ENCODE peak calls at places on chromosome 4, in eight cellular contexts. H is brain microvascular endothelial cell, T is AG04450, V is fibroblast of mammary gland, G is cardiac fibroblast, O is tibial nerve, Z is lower lobe of right lung, Y is body of pancreas. F is an unnamed sample.

GRCh38 chr4:23234716-23235115 is 542.0 kb downstream of the GBA3 start:
- DNase-seq in H (no peak), T (no peak), V (no peak), G (no peak), O (no peak), Z (no peak), Y (no peak), F (no peak)

GRCh38 chr4:147309434-147309833 is 171.5 kb upstream of the EDNRA start:
- DNase-seq in H (no peak), T (no peak), V (no peak), G (no peak), O (no peak), Z (no peak), Y (no peak), F (no peak)

GRCh38 chr4:105679186-105679585 is 29.3 kb downstream of the INTS12 start:
- DNase-seq in H (no peak), T (no peak), V (peak; percentile 12), G (peak; percentile 10), O (no peak), Z (no peak), Y (peak; percentile 16), F (no peak)

GRCh38 chr4:48939785-48940184 is 33.2 kb upstream of the OCIAD2 start:
- DNase-seq in H (peak; percentile 69), T (peak; percentile 39), V (peak; percentile 80), G (peak; percentile 95), O (no peak), Z (no peak), Y (peak; percentile 28), F (peak; percentile 30)

GRCh38 chr4:15695240-15695699 is 7.6 kb upstream of the BST1 start:
- DNase-seq in H (peak; percentile 87), T (peak; percentile 86), V (peak; percentile 98), G (peak; percentile 92), O (no peak), Z (no peak), Y (no peak), F (no peak)

GRCh38 chr4:139609647-139610046 is 53.6 kb upstream of the SETD7 start:
- DNase-seq in H (peak; percentile 61), T (no peak), V (peak; percentile 91), G (peak; percentile 85), O (no peak), Z (no peak), Y (no peak), F (no peak)

GRCh38 chr4:121370729-121371325 is 10.0 kb downstream of the QRFPR start:
- DNase-seq in H (peak; percentile 61), T (peak; percentile 1), V (peak; percentile 50), G (peak; percentile 65), O (peak; percentile 45), Z (no peak), Y (peak; percentile 44), F (peak; percentile 63)

GRCh38 chr4:182938213-182938645 is 21.0 kb upstream of the DCTD start:
- DNase-seq in H (no peak), T (no peak), V (peak; percentile 61), G (peak; percentile 77), O (peak; percentile 51), Z (peak; percentile 79), Y (peak; percentile 71), F (peak; percentile 72)

GRCh38 chr4:101693842-101694398 is 96.6 kb upstream of the BANK1 start:
- DNase-seq in H (no peak), T (no peak), V (no peak), G (no peak), O (no peak), Z (no peak), Y (no peak), F (no peak)

GRCh38 chr4:73904491-73904890 is 35.3 kb downstream of the CXCL1 start:
- DNase-seq in H (no peak), T (no peak), V (peak; percentile 92), G (peak; percentile 87), O (no peak), Z (no peak), Y (no peak), F (no peak)

GRCh38 chr4:40238700-40239548 is 42.1 kb downstream of the RHOH start:
- DNase-seq in H (no peak), T (no peak), V (no peak), G (peak; percentile 13), O (no peak), Z (no peak), Y (peak; percentile 21), F (no peak)

GRCh38 chr4:8793571-8794160 is 78.0 kb downstream of the HMX1 start:
- DNase-seq in H (no peak), T (no peak), V (no peak), G (no peak), O (no peak), Z (no peak), Y (no peak), F (no peak)

GRCh38 chr4:47498899-47499298 is 13.8 kb downstream of the ATP10D start:
- DNase-seq in H (no peak), T (no peak), V (no peak), G (peak; percentile 20), O (no peak), Z (no peak), Y (no peak), F (no peak)

GRCh38 chr4:38387348-38387747 is 276.7 kb upstream of the KLF3 start:
- DNase-seq in H (peak; percentile 47), T (no peak), V (peak; percentile 64), G (peak; percentile 13), O (peak; percentile 61), Z (peak; percentile 80), Y (peak; percentile 86), F (peak; percentile 73)

GRCh38 chr4:140928880-140929279 is 172.7 kb upstream of the TBC1D9 start:
- DNase-seq in H (peak; percentile 55), T (no peak), V (peak; percentile 65), G (peak; percentile 94), O (no peak), Z (no peak), Y (no peak), F (no peak)

GRCh38 chr4:125749354-125749753 is 434.6 kb downstream of the FAT4 start:
- DNase-seq in H (no peak), T (no peak), V (no peak), G (no peak), O (no peak), Z (no peak), Y (no peak), F (no peak)

GRCh38 chr4:156293657-156294297 is 340.1 kb upstream of the CTSO start:
- DNase-seq in H (peak; percentile 85), T (peak; percentile 70), V (peak; percentile 89), G (peak; percentile 95), O (no peak), Z (no peak), Y (no peak), F (peak; percentile 60)

GRCh38 chr4:86948276-86948675 is 13.5 kb downstream of the AFF1 start:
- DNase-seq in H (no peak), T (no peak), V (no peak), G (no peak), O (no peak), Z (no peak), Y (no peak), F (no peak)

GRCh38 chr4:101600287-101600686 is 190.2 kb upstream of the BANK1 start:
- DNase-seq in H (no peak), T (no peak), V (peak; percentile 8), G (peak; percentile 22), O (no peak), Z (no peak), Y (no peak), F (peak; percentile 7)

GRCh38 chr4:152408514-152409327 is 127.2 kb downstream of the FBXW7 start:
- DNase-seq in H (peak; percentile 40), T (no peak), V (peak; percentile 54), G (peak; percentile 69), O (no peak), Z (no peak), Y (no peak), F (peak; percentile 52)

DNA sequence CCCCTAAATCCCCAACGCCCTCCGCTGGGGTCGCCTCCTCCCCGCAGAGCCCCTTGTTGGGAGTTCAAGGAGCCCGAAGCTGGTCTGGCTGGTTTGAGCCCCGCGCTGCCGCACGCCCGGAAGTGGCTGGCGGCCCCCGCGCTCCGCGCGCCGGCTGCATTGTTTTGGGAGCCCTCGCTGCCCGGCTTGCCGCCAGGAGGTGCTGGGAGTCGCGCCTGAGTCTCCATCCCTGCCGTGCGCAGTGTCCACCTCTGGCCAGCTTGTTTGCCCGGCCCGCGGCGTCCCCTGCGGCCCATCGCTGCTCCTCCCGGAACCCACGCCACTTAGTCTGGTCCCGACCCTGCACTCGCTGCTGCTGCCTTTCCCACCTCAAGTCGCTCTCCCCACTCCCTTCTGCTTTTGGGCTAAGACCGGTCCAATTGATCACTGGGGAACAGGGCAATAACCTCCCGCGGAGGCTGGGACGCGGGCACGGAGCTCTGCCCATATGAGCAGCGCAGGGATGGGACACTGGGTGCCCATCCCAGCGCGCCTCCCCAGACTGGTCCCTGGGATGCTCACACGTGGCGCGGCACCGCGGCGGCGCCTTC is 2.2 kb upstream of the SFRP2 start:
- DNase-seq in H (no peak), T (no peak), V (peak; percentile 64), G (peak; percentile 42), O (peak; percentile 35), Z (peak; percentile 53), Y (peak; percentile 18), F (peak; percentile 68)
- TF ChIP-seq CTCF in H (peak; percentile 41), T (no peak), V (peak; percentile 26), G (peak; percentile 29), O (peak; percentile 36), Z (no peak), Y (peak; percentile 9), F (peak; percentile 43)

DNA sequence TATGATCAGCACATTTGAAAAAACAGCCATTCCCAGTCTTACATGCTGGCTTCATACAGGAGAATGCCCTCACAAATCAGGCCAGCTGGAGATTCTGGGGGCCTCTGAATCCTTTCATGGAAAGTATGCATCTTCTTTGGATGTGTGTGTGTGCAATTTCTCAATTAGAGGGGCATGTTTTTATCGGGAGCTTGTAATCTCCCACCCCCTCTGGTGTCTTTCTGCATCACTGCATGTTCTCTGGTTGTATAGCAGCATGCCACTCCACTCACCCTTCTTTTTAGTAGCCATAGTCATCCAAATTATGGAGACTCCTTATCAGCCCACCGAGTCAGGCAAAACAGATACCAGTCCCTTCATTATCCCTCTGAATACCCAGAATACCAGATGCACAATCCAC is 282.2 kb upstream of the SLIT2 start:
- DNase-seq in H (no peak), T (no peak), V (no peak), G (no peak), O (no peak), Z (no peak), Y (no peak), F (no peak)
- TF ChIP-seq CTCF in H (peak; percentile 61), T (peak; percentile 41), V (peak; percentile 26), G (no peak), O (no peak), Z (no peak), Y (no peak), F (no peak)

GRCh38 chr4:168631241-168632151 is 134.6 kb downstream of the PALLD start:
- DNase-seq in H (peak; percentile 60), T (no peak), V (peak; percentile 38), G (peak; percentile 79), O (peak; percentile 18), Z (peak; percentile 72), Y (peak; percentile 47), F (peak; percentile 89)
- TF ChIP-seq CTCF in H (peak; percentile 45), T (peak; percentile 54), V (no peak), G (peak; percentile 27), O (peak; percentile 62), Z (peak; percentile 45), Y (peak; percentile 23), F (peak; percentile 37)

DNA sequence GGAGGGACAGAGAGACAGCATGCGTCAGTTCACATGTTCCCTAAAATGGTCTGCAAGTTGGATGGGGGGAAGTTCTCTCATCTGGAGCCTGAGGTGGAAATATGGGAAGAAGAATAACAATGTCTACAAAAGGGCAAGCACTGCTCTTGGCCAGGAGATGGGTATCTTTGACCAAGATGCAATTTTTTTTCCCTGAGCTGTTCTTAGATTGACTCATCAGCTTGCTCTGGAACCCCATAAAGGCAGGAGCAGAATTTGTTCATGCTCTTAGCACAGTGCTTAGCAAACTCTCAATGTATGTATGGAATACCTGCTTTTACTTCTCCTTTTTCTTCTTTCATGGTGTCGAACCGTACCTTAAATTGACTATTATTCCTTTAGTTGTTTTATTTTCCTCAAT is 90.5 kb upstream of the ZNF827 start:
- DNase-seq in H (no peak), T (no peak), V (peak; percentile 38), G (peak; percentile 47), O (no peak), Z (no peak), Y (no peak), F (no peak)
- TF ChIP-seq CTCF in H (no peak), T (no peak), V (no peak), G (no peak), O (no peak), Z (no peak), Y (no peak), F (no peak)

F was measured in hepatocyte.